ENCODE peak calls at places on chromosomes 5 and 9, in nine cellular contexts. D is right lobe of liver, O is stomach, A is foreskin fibroblast, C is esophagus squamous epithelium, T is psoas muscle, Z is left ventricle myocardium inferior, J is fibroblast of mammary gland, F is BJ. V is an unnamed sample.

GRCh38 chr9:121358747-121359146 is 11.3 kb downstream of the STOM start:
- DNase-seq in O (no peak), Z (no peak), F (no peak), A (no peak), J (no peak), C (no peak), T (no peak), D (no peak), V (no peak)

GRCh38 chr9:136654820-136655219 is 7.9 kb upstream of the EGFL7 start:
- DNase-seq in T (no peak), O (no peak), C (no peak), F (no peak), J (no peak), Z (no peak), A (no peak), D (no peak), V (no peak)

GRCh38 chr9:79360387-79361347 is 211.1 kb upstream of the TLE4 start:
- DNase-seq in D (no peak), A (peak; percentile 16), F (no peak), O (no peak), J (no peak), T (no peak), Z (no peak), C (no peak), V (no peak)

GRCh38 chr9:2179557-2179956 is 164.4 kb downstream of the SMARCA2 start:
- DNase-seq in Z (no peak), A (no peak), C (no peak), O (no peak), J (no peak), T (no peak), F (no peak), D (no peak), V (no peak)

GRCh38 chr9:137416563-137417151 is 6.3 kb downstream of the EXD3 start:
- DNase-seq in Z (no peak), J (no peak), D (peak; percentile 51), C (no peak), O (no peak), A (no peak), T (peak; percentile 54), F (no peak), V (no peak)

GRCh38 chr5:95842955-95843544 is 20.5 kb upstream of the GLRX start:
- DNase-seq in T (peak; percentile 80), C (peak; percentile 26), J (peak; percentile 47), F (no peak), A (no peak), D (peak; percentile 82), O (peak; percentile 84), Z (peak; percentile 59), V (no peak)

GRCh38 chr5:168390491-168390890 is 95.8 kb upstream of the RARS1 start:
- DNase-seq in Z (no peak), O (no peak), D (no peak), A (no peak), T (no peak), J (no peak), C (no peak), F (no peak), V (no peak)

GRCh38 chr5:158573829-158574228 is 525.9 kb downstream of the EBF1 start:
- DNase-seq in F (no peak), A (no peak), T (peak; percentile 50), C (no peak), J (no peak), D (no peak), Z (no peak), O (no peak), V (no peak)

GRCh38 chr5:77144837-77145139 is 57.7 kb upstream of the ZBED3 start:
- DNase-seq in Z (no peak), C (no peak), O (no peak), A (no peak), F (no peak), T (no peak), J (no peak), D (no peak), V (no peak)

GRCh38 chr9:91422832-91423711 is 560 bp downstream of the NFIL3 start:
- DNase-seq in Z (peak; percentile 56), A (peak; percentile 80), T (peak; percentile 80), C (no peak), O (peak; percentile 63), J (peak; percentile 90), D (peak; percentile 70), F (peak; percentile 65), V (peak; percentile 54)

GRCh38 chr5:139552893-139553575 is 8.1 kb upstream of the UBE2D2 start:
- DNase-seq in A (no peak), D (no peak), T (no peak), J (no peak), O (no peak), F (no peak), Z (no peak), C (no peak), V (no peak)

GRCh38 chr5:32076699-32077695 is 97.1 kb downstream of the GOLPH3 start:
- DNase-seq in F (no peak), D (no peak), A (peak; percentile 80), J (peak; percentile 64), T (no peak), C (no peak), O (peak; percentile 38), Z (peak; percentile 50), V (no peak)

GRCh38 chr5:32072054-32072453 is 102.1 kb downstream of the GOLPH3 start:
- DNase-seq in T (no peak), Z (no peak), O (no peak), A (no peak), F (no peak), C (no peak), D (no peak), J (no peak), V (no peak)

GRCh38 chr5:32071351-32071944 is 102.7 kb downstream of the GOLPH3 start:
- DNase-seq in J (peak; percentile 32), O (no peak), D (no peak), Z (no peak), T (no peak), C (no peak), A (no peak), F (no peak), V (no peak)

GRCh38 chr5:32069396-32069795 is 104.7 kb downstream of the GOLPH3 start:
- DNase-seq in T (no peak), A (no peak), C (no peak), F (no peak), J (no peak), Z (no peak), O (no peak), D (no peak), V (no peak)

DNA sequence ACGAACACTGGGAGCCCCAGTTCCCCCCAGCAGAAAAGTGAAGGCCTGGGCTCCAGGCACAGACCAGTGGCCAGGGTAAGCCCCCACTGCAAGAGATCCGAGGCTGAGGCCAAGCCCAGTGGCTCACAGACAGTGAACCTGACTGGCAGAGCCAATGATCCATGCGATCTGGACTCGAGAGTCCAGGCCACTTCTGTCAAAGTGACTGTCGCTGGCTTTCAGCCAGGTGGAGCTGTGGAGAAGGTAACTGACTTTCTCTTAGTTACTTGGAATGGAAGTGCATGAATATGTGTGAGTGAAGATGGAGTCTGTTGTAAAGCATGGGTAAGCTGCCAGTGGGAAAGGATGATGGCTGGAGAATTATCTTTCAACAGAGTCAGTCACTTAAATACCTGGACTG is 99.7 kb downstream of the GOLPH3 start:
- DNase-seq in A (no peak), Z (no peak), T (no peak), D (no peak), O (no peak), C (no peak), F (no peak), J (no peak), V (no peak)
- TF ChIP-seq CTCF in A (no peak), Z (no peak), T (no peak), D (no peak), O (no peak), C (no peak), F (no peak), J (no peak), V (no peak)

DNA sequence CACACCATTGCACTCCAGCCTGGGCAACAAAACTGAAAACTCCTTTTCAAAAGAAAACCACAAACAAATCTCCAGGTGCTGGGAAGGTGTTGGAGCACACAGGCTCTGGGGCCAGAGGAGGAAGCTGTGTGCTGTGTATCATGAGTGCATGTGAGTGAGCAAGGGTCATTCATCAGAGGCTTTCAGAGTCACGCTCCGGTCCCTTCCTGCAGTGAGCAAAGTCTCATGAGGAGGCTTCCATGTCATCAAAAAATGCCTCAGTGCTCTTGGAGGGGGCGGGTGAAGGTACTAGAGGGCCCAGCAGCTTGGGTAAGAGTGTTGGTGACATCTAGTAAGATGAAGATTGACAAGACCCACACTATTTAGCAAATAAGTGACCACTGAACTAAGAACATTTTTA is 48.3 kb upstream of the TESK1 start:
- DNase-seq in T (no peak), D (no peak), F (no peak), C (no peak), J (no peak), A (no peak), Z (no peak), O (no peak), V (no peak)
- H3K4me3 ChIP-seq in T (no peak overlapping the region), D (no peak overlapping the region), F (no peak overlapping the region), C (no peak overlapping the region), J (no peak overlapping the region), A (no peak overlapping the region), Z (no peak overlapping the region), O (no peak overlapping the region), V (no peak overlapping the region)

DNA sequence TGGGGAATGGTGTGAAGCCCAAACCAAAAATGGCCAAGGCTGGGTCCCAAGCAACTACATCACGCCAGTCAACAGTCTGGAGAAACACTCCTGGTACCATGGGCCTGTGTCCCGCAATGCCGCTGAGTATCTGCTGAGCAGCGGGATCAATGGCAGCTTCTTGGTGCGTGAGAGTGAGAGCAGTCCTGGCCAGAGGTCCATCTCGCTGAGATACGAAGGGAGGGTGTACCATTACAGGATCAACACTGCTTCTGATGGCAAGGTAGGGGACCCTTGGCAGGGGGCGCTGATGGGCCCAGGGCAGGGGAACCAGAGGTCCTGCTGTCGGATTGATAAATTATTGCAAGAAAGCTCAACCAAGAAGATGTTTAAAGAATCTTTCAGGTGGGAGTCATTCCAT is 19.8 kb downstream of the ABL1 start:
- DNase-seq in F (no peak), O (no peak), A (no peak), D (no peak), J (no peak), C (no peak), Z (no peak), T (no peak), V (no peak)
- TF ChIP-seq CTCF in F (no peak), O (no peak), A (no peak), D (no peak), J (no peak), C (no peak), Z (no peak), T (no peak), V (no peak)

DNA sequence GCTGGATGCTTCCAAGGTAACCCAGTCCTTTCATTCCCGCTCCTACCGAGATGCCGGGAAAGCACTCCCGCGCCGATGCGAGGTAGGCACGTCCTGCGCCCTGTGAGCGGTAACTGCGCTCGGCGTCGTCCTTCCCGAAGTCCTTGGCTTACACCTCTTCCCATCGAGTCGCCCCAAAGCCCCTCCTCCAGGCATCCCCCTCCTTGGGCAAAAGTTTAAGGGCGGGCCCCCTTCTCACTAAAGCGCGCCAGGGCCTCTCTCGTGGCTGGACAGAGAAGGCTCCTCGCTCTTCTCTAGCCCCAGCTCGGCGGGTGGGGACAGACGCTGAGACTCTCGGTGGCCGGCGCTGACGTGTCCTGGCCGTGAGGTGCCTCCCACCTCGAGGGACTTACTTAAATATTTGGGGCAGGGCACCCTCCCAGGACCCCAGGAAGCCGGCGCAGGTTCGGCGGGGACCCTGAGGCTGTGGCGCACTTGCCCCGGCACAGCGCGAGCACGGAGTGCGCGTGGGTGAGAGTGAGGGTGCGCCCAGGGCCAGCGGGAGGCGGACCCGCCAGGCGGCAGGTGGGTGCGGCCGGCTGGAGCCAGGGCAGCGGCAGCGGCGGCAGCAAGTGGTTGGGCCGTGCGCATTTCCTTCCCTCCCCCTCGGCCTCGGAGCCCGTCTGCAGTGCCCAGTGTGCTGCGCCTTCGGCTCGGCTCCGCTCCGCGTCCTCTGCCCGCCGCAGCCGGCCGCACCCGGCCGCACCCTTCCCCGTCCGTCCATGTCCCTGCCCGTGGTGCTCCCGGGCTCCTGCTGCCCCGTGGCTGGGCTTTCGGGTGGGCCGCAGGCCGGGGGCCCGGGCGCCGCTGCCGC is at the start of gene ENTREP1:
- DNase-seq in D (peak; percentile 67), J (peak; percentile 10), Z (peak; percentile 77), C (no peak), F (no peak), O (peak; percentile 83), T (peak; percentile 87), A (peak; percentile 65), V (peak; percentile 35)
- H3K4me3 ChIP-seq in D (peak within 1 kb of the TSS; percentile 32), J (no peak within 1 kb of the TSS), Z (peak within 1 kb of the TSS; percentile 81), C (peak within 1 kb of the TSS; percentile 64), F (peak within 1 kb of the TSS; percentile 33), O (peak within 1 kb of the TSS; percentile 65), T (peak within 1 kb of the TSS; percentile 83), A (peak within 1 kb of the TSS; percentile 30), V (peak within 1 kb of the TSS; percentile 57)